ENCODE peak calls at places on chromosomes 5 and 9, in eight cellular contexts. One of them, this sample, is unnamed.
A peak's percentile ranks its signal among the peaks of the same experiment; 100 is the strongest.

GRCh38 chr5:134594797-134595457 is 37.7 kb downstream of the SAR1B start:
- ATAC-seq in HCT116: no peak
- ATAC-seq in HepG2: peak; percentile 6
- ATAC-seq in Panc1: no peak
- ATAC-seq in GM23338: no peak
- ATAC-seq in GM12878: peak; percentile 89
- ATAC-seq in K562: no peak
- ATAC-seq in upper lobe of left lung: no peak
- ATAC-seq in this sample: no peak

GRCh38 chr5:164301708-164302107 is 796.3 kb downstream of the MAT2B start:
- ATAC-seq in HCT116: no peak
- ATAC-seq in HepG2: no peak
- ATAC-seq in Panc1: no peak
- ATAC-seq in GM23338: no peak
- ATAC-seq in GM12878: no peak
- ATAC-seq in K562: no peak
- ATAC-seq in upper lobe of left lung: no peak
- ATAC-seq in this sample: no peak

GRCh38 chr5:170490381-170490780 is 13.4 kb upstream of the KCNIP1 start:
- ATAC-seq in HCT116: no peak
- ATAC-seq in HepG2: no peak
- ATAC-seq in Panc1: no peak
- ATAC-seq in GM23338: no peak
- ATAC-seq in GM12878: no peak
- ATAC-seq in K562: no peak
- ATAC-seq in upper lobe of left lung: no peak
- ATAC-seq in this sample: no peak

GRCh38 chr9:72912476-72913381 is 40.1 kb downstream of the ALDH1A1 start:
- ATAC-seq in HCT116: no peak
- ATAC-seq in HepG2: no peak
- ATAC-seq in Panc1: no peak
- ATAC-seq in GM23338: no peak
- ATAC-seq in GM12878: no peak
- ATAC-seq in K562: no peak
- ATAC-seq in upper lobe of left lung: peak; percentile 32
- ATAC-seq in this sample: no peak

GRCh38 chr9:68836788-68837187 is 131.7 kb downstream of the PIP5K1B start:
- ATAC-seq in HCT116: no peak
- ATAC-seq in HepG2: no peak
- ATAC-seq in Panc1: no peak
- ATAC-seq in GM23338: peak; percentile 41
- ATAC-seq in GM12878: no peak
- ATAC-seq in K562: no peak
- ATAC-seq in upper lobe of left lung: no peak
- ATAC-seq in this sample: no peak

GRCh38 chr5:142097681-142098080 is 10.9 kb upstream of the NDFIP1 start:
- ATAC-seq in HCT116: no peak
- ATAC-seq in HepG2: no peak
- ATAC-seq in Panc1: no peak
- ATAC-seq in GM23338: no peak
- ATAC-seq in GM12878: no peak
- ATAC-seq in K562: peak; percentile 14
- ATAC-seq in upper lobe of left lung: no peak
- ATAC-seq in this sample: no peak

GRCh38 chr9:38090170-38090569 is 21.1 kb upstream of the SHB start:
- ATAC-seq in HCT116: no peak
- ATAC-seq in HepG2: no peak
- ATAC-seq in Panc1: no peak
- ATAC-seq in GM23338: no peak
- ATAC-seq in GM12878: peak; percentile 23
- ATAC-seq in K562: no peak
- ATAC-seq in upper lobe of left lung: no peak
- ATAC-seq in this sample: no peak

GRCh38 chr5:14781106-14781505 is 90.5 kb downstream of the ANKH start:
- ATAC-seq in HCT116: no peak
- ATAC-seq in HepG2: no peak
- ATAC-seq in Panc1: no peak
- ATAC-seq in GM23338: no peak
- ATAC-seq in GM12878: peak; percentile 46
- ATAC-seq in K562: no peak
- ATAC-seq in upper lobe of left lung: no peak
- ATAC-seq in this sample: no peak

GRCh38 chr9:122281368-122281767 is 16.7 kb downstream of the MRRF start:
- ATAC-seq in HCT116: no peak
- ATAC-seq in HepG2: no peak
- ATAC-seq in Panc1: no peak
- ATAC-seq in GM23338: no peak
- ATAC-seq in GM12878: no peak
- ATAC-seq in K562: no peak
- ATAC-seq in upper lobe of left lung: no peak
- ATAC-seq in this sample: no peak

GRCh38 chr9:130696139-130696650 is 2.6 kb downstream of the EXOSC2 start:
- ATAC-seq in HCT116: no peak
- ATAC-seq in HepG2: no peak
- ATAC-seq in Panc1: no peak
- ATAC-seq in GM23338: no peak
- ATAC-seq in GM12878: no peak
- ATAC-seq in K562: no peak
- ATAC-seq in upper lobe of left lung: no peak
- ATAC-seq in this sample: no peak

GRCh38 chr5:149780043-149780737 is 50.1 kb downstream of the PPARGC1B start:
- ATAC-seq in HCT116: no peak
- ATAC-seq in HepG2: no peak
- ATAC-seq in Panc1: no peak
- ATAC-seq in GM23338: no peak
- ATAC-seq in GM12878: peak; percentile 1
- ATAC-seq in K562: no peak
- ATAC-seq in upper lobe of left lung: no peak
- ATAC-seq in this sample: no peak

GRCh38 chr9:118785456-118785855 is 583.8 kb downstream of the BRINP1 start:
- ATAC-seq in HCT116: no peak
- ATAC-seq in HepG2: no peak
- ATAC-seq in Panc1: no peak
- ATAC-seq in GM23338: no peak
- ATAC-seq in GM12878: no peak
- ATAC-seq in K562: no peak
- ATAC-seq in upper lobe of left lung: no peak
- ATAC-seq in this sample: no peak

GRCh38 chr5:96327728-96328127 is 105.3 kb downstream of the PCSK1 start:
- ATAC-seq in HCT116: no peak
- ATAC-seq in HepG2: no peak
- ATAC-seq in Panc1: no peak
- ATAC-seq in GM23338: no peak
- ATAC-seq in GM12878: no peak
- ATAC-seq in K562: no peak
- ATAC-seq in upper lobe of left lung: no peak
- ATAC-seq in this sample: no peak

GRCh38 chr9:129994947-129995346 is 48.0 kb downstream of the FNBP1 start:
- ATAC-seq in HCT116: no peak
- ATAC-seq in HepG2: no peak
- ATAC-seq in Panc1: no peak
- ATAC-seq in GM23338: no peak
- ATAC-seq in GM12878: no peak
- ATAC-seq in K562: no peak
- ATAC-seq in upper lobe of left lung: no peak
- ATAC-seq in this sample: peak; percentile 31

GRCh38 chr5:21225223-21226064 is 1237.4 kb upstream of the CDH18 start:
- ATAC-seq in HCT116: no peak
- ATAC-seq in HepG2: peak; percentile 86
- ATAC-seq in Panc1: no peak
- ATAC-seq in GM23338: no peak
- ATAC-seq in GM12878: no peak
- ATAC-seq in K562: no peak
- ATAC-seq in upper lobe of left lung: no peak
- ATAC-seq in this sample: no peak

GRCh38 chr5:124200381-124200780 is 546.1 kb downstream of the ZNF608 start:
- ATAC-seq in HCT116: no peak
- ATAC-seq in HepG2: no peak
- ATAC-seq in Panc1: no peak
- ATAC-seq in GM23338: no peak
- ATAC-seq in GM12878: no peak
- ATAC-seq in K562: no peak
- ATAC-seq in upper lobe of left lung: no peak
- ATAC-seq in this sample: no peak

GRCh38 chr9:69249337-69249736 is 75.3 kb downstream of the TJP2 start:
- ATAC-seq in HCT116: no peak
- ATAC-seq in HepG2: no peak
- ATAC-seq in Panc1: no peak
- ATAC-seq in GM23338: no peak
- ATAC-seq in GM12878: no peak
- ATAC-seq in K562: no peak
- ATAC-seq in upper lobe of left lung: no peak
- ATAC-seq in this sample: peak; percentile 25

GRCh38 chr5:138844812-138845513 is 30.2 kb downstream of the LRRTM2 start:
- ATAC-seq in HCT116: no peak
- ATAC-seq in HepG2: no peak
- ATAC-seq in Panc1: peak; percentile 58
- ATAC-seq in GM23338: no peak
- ATAC-seq in GM12878: no peak
- ATAC-seq in K562: no peak
- ATAC-seq in upper lobe of left lung: peak; percentile 79
- ATAC-seq in this sample: peak; percentile 48

GRCh38 chr5:168073991-168074800 is 217.2 kb upstream of the WWC1 start:
- ATAC-seq in HCT116: no peak
- ATAC-seq in HepG2: no peak
- ATAC-seq in Panc1: no peak
- ATAC-seq in GM23338: no peak
- ATAC-seq in GM12878: no peak
- ATAC-seq in K562: no peak
- ATAC-seq in upper lobe of left lung: no peak
- ATAC-seq in this sample: no peak

DNA sequence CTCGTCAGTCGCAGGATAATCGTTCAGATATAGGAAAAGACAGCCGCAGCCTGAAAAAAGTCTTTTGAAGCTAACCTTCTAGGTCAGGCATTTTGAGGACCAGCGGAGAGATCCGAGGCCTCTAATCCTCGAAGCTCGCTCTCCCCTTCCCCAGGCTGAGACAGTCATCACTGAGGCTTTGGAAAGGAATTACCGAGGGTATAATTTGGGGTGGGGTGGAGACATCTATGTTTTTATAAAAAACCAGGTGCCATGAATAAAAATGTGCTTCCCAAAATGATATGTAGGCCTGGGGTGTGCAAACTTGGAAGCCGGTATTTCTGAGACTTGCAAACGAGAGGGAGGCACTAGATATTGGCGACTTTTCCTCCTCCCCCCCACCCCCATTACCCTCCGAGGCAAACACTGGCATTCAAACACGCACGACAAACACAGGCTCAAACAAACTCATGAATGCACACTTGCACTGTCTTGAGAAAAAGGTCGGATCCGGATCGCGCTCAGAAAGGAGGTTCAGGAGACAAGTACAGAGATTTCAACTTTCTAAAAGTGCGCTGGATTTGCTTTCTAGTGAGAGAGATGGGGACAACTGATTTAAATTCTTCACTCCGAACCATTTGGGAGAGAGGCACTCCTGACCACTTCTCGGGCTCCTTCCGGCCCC is 935 bp upstream of the MSX2 start:
- ATAC-seq in HCT116: no peak
- ATAC-seq in HepG2: no peak
- ATAC-seq in Panc1: no peak
- ATAC-seq in GM23338: no peak
- ATAC-seq in GM12878: no peak
- ATAC-seq in K562: no peak
- ATAC-seq in upper lobe of left lung: no peak
- ATAC-seq in this sample: no peak
- H3K4me3 ChIP-seq in HCT116: peak overlapping the region; percentile 83
- H3K4me3 ChIP-seq in HepG2: no peak overlapping the region
- H3K4me3 ChIP-seq in Panc1: peak overlapping the region; percentile 84
- H3K4me3 ChIP-seq in GM23338: peak overlapping the region; percentile 81
- H3K4me3 ChIP-seq in GM12878: no peak overlapping the region
- H3K4me3 ChIP-seq in K562: no peak overlapping the region
- H3K4me3 ChIP-seq in upper lobe of left lung: peak overlapping the region; percentile 60
- H3K4me3 ChIP-seq in this sample: peak overlapping the region; percentile 73

GRCh38 chr9:74071502-74071901 is 425.6 kb upstream of the RORB start:
- ATAC-seq in HCT116: no peak
- ATAC-seq in HepG2: no peak
- ATAC-seq in Panc1: no peak
- ATAC-seq in GM23338: no peak
- ATAC-seq in GM12878: no peak
- ATAC-seq in K562: no peak
- ATAC-seq in upper lobe of left lung: no peak
- ATAC-seq in this sample: no peak

GRCh38 chr9:74066605-74067004 is 430.5 kb upstream of the RORB start:
- ATAC-seq in HCT116: no peak
- ATAC-seq in HepG2: no peak
- ATAC-seq in Panc1: no peak
- ATAC-seq in GM23338: no peak
- ATAC-seq in GM12878: no peak
- ATAC-seq in K562: no peak
- ATAC-seq in upper lobe of left lung: no peak
- ATAC-seq in this sample: no peak

GRCh38 chr9:74064702-74065101 is 432.4 kb upstream of the RORB start:
- ATAC-seq in HCT116: no peak
- ATAC-seq in HepG2: no peak
- ATAC-seq in Panc1: no peak
- ATAC-seq in GM23338: no peak
- ATAC-seq in GM12878: no peak
- ATAC-seq in K562: no peak
- ATAC-seq in upper lobe of left lung: no peak
- ATAC-seq in this sample: no peak

DNA sequence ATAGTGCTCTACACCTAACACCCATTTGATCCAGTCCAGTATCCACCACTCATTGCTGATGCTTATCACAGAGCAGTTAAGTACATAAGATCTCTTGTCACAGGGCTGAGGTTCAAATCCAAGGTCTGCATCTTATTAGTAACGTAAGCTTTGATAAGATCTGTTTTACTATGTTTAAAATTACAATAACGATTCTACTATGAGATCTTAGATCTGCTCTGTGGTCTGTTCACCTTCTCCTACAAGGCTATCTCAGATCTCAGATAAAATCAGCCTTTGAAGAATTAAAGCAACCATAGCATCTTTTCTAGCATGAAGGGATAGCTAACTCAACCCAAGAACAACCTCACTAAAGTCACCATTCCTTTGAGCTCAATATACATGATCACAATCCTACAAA is 431.0 kb upstream of the RORB start:
- ATAC-seq in HCT116: no peak
- ATAC-seq in HepG2: no peak
- ATAC-seq in Panc1: no peak
- ATAC-seq in GM23338: no peak
- ATAC-seq in GM12878: no peak
- ATAC-seq in K562: no peak
- ATAC-seq in upper lobe of left lung: no peak
- ATAC-seq in this sample: no peak
- TF ChIP-seq POLR2AphosphoS5 in HCT116: no peak
- TF ChIP-seq POLR2AphosphoS5 in HepG2: no peak
- TF ChIP-seq POLR2AphosphoS5 in Panc1: no peak
- TF ChIP-seq POLR2AphosphoS5 in GM23338: no peak
- TF ChIP-seq POLR2AphosphoS5 in GM12878: no peak
- TF ChIP-seq POLR2AphosphoS5 in K562: no peak
- TF ChIP-seq POLR2AphosphoS5 in upper lobe of left lung: no peak
- TF ChIP-seq POLR2AphosphoS5 in this sample: no peak

GRCh38 chr9:23851024-23851629 is 25.1 kb upstream of the ELAVL2 start:
- ATAC-seq in HCT116: no peak
- ATAC-seq in HepG2: no peak
- ATAC-seq in Panc1: no peak
- ATAC-seq in GM23338: peak; percentile 84
- ATAC-seq in GM12878: peak; percentile 88
- ATAC-seq in K562: no peak
- ATAC-seq in upper lobe of left lung: peak; percentile 81
- ATAC-seq in this sample: peak; percentile 70
- H3K4me3 ChIP-seq in HCT116: no peak overlapping the region
- H3K4me3 ChIP-seq in HepG2: no peak overlapping the region
- H3K4me3 ChIP-seq in Panc1: no peak overlapping the region
- H3K4me3 ChIP-seq in GM23338: peak overlapping the region; percentile 73
- H3K4me3 ChIP-seq in GM12878: no peak overlapping the region
- H3K4me3 ChIP-seq in K562: no peak overlapping the region
- H3K4me3 ChIP-seq in upper lobe of left lung: peak overlapping the region; percentile 40
- H3K4me3 ChIP-seq in this sample: peak overlapping the region; percentile 44

GRCh38 chr9:136748656-136749551 is 579 bp upstream of the LCN6 start:
- ATAC-seq in HCT116: no peak
- ATAC-seq in HepG2: no peak
- ATAC-seq in Panc1: no peak
- ATAC-seq in GM23338: no peak
- ATAC-seq in GM12878: no peak
- ATAC-seq in K562: no peak
- ATAC-seq in upper lobe of left lung: peak; percentile 5
- ATAC-seq in this sample: peak; percentile 21
- TF ChIP-seq POLR2AphosphoS5 in HCT116: no peak
- TF ChIP-seq POLR2AphosphoS5 in HepG2: no peak
- TF ChIP-seq POLR2AphosphoS5 in Panc1: no peak
- TF ChIP-seq POLR2AphosphoS5 in GM23338: no peak
- TF ChIP-seq POLR2AphosphoS5 in GM12878: no peak
- TF ChIP-seq POLR2AphosphoS5 in K562: no peak
- TF ChIP-seq POLR2AphosphoS5 in upper lobe of left lung: no peak
- TF ChIP-seq POLR2AphosphoS5 in this sample: no peak

This sample was measured in gastroesophageal sphincter.